ENCODE peak calls at places on chromosomes 16 and 17, in six cellular contexts. P is K562, U is stomach, X is A549, M is H1, T is sigmoid colon. K is an unnamed sample.
A peak's percentile ranks its signal among the peaks of the same experiment; 100 is the strongest.

GRCh38 chr16:73053379-73054130 is 5.6 kb upstream of the ZFHX3 start:
- DNase-seq in P (no peak), U (no peak), X (peak; percentile 94), M (no peak), T (peak; percentile 70), K (no peak)

GRCh38 chr17:51371732-51372151 is 111.4 kb downstream of the UTP18 start:
- DNase-seq in P (peak; percentile 65), U (no peak), X (peak; percentile 86), M (peak; percentile 58), T (no peak), K (no peak)

GRCh38 chr17:80780381-80781187 is 211.1 kb upstream of the CHMP6 start:
- DNase-seq in P (no peak), U (no peak), X (no peak), M (no peak), T (peak; percentile 64), K (no peak)

GRCh38 chr17:30524847-30525246 is 47.6 kb downstream of the GOSR1 start:
- DNase-seq in P (no peak), U (no peak), X (no peak), M (no peak), T (no peak), K (no peak)

GRCh38 chr16:69930117-69930776 is 20.9 kb upstream of the CLEC18A start:
- DNase-seq in P (peak; percentile 78), U (peak; percentile 45), X (peak; percentile 59), M (peak; percentile 74), T (no peak), K (peak; percentile 70)

GRCh38 chr17:29194669-29195068 is 14.5 kb upstream of the MYO18A start:
- DNase-seq in P (no peak), U (no peak), X (no peak), M (no peak), T (no peak), K (no peak)

GRCh38 chr17:44069974-44070454 is 521 bp upstream of the G6PC3 start:
- DNase-seq in P (no peak), U (no peak), X (peak; percentile 67), M (no peak), T (no peak), K (no peak)

GRCh38 chr16:30875881-30876791 is 17.7 kb downstream of the BCL7C start:
- DNase-seq in P (peak; percentile 79), U (no peak), X (no peak), M (no peak), T (no peak), K (no peak)

GRCh38 chr16:50308237-50308965 is 42.0 kb downstream of the ADCY7 start:
- DNase-seq in P (no peak), U (peak; percentile 22), X (no peak), M (peak; percentile 42), T (peak; percentile 63), K (no peak)

GRCh38 chr17:50249887-50250286 is 24.4 kb upstream of the TMEM92 start:
- DNase-seq in P (no peak), U (no peak), X (no peak), M (no peak), T (no peak), K (no peak)

GRCh38 chr16:12158428-12158827 is 181.9 kb downstream of the SNX29 start:
- DNase-seq in P (no peak), U (no peak), X (no peak), M (no peak), T (no peak), K (no peak)

GRCh38 chr17:29145289-29146058 is 34.7 kb downstream of the MYO18A start:
- DNase-seq in P (peak; percentile 87), U (peak; percentile 69), X (peak; percentile 86), M (no peak), T (peak; percentile 87), K (peak; percentile 59)

GRCh38 chr17:5122586-5123342 is 6.9 kb downstream of the USP6 start:
- DNase-seq in P (no peak), U (peak; percentile 24), X (no peak), M (peak; percentile 75), T (peak; percentile 68), K (peak; percentile 19)

GRCh38 chr16:8849411-8850011 is 19.3 kb downstream of the CARHSP1 start:
- DNase-seq in P (no peak), U (no peak), X (no peak), M (no peak), T (no peak), K (no peak)

GRCh38 chr17:82058855-82059249 is 6.8 kb downstream of the DUS1L start:
- DNase-seq in P (no peak), U (no peak), X (no peak), M (no peak), T (no peak), K (no peak)

GRCh38 chr17:71681427-71682173 is 439.2 kb upstream of the SOX9 start:
- DNase-seq in P (no peak), U (no peak), X (no peak), M (no peak), T (no peak), K (no peak)

GRCh38 chr16:12061336-12062055 is 85.0 kb downstream of the SNX29 start:
- DNase-seq in P (no peak), U (no peak), X (no peak), M (no peak), T (no peak), K (no peak)

GRCh38 chr16:30084816-30085159 is 6.9 kb downstream of the TBX6 start:
- DNase-seq in P (no peak), U (no peak), X (no peak), M (no peak), T (peak; percentile 79), K (no peak)

GRCh38 chr16:62954144-62955032 is 918.1 kb upstream of the CDH8 start:
- DNase-seq in P (no peak), U (no peak), X (no peak), M (no peak), T (no peak), K (no peak)

GRCh38 chr16:31344712-31345111 is 10.3 kb upstream of the ITGAX start:
- DNase-seq in P (no peak), U (no peak), X (no peak), M (no peak), T (no peak), K (no peak)

GRCh38 chr16:27639588-27640276 is 89.8 kb downstream of the KATNIP start:
- DNase-seq in P (peak; percentile 71), U (no peak), X (peak; percentile 53), M (peak; percentile 55), T (no peak), K (no peak)

GRCh38 chr16:54628796-54629625 is 301.7 kb upstream of the IRX5 start:
- DNase-seq in P (no peak), U (peak; percentile 89), X (no peak), M (no peak), T (no peak), K (no peak)

GRCh38 chr17:81519284-81520020 is 6.9 kb upstream of the ACTG1 start:
- DNase-seq in P (peak; percentile 84), U (peak; percentile 81), X (peak; percentile 66), M (peak; percentile 69), T (no peak), K (peak; percentile 49)

GRCh38 chr17:38910325-38910724 is 15.1 kb upstream of the LASP1NB start:
- DNase-seq in P (no peak), U (no peak), X (no peak), M (no peak), T (peak; percentile 17), K (peak; percentile 9)

GRCh38 chr16:53094013-53094630 is 39.3 kb downstream of the CHD9 start:
- DNase-seq in P (peak; percentile 78), U (peak; percentile 82), X (peak; percentile 74), M (no peak), T (peak; percentile 82), K (no peak)

DNA sequence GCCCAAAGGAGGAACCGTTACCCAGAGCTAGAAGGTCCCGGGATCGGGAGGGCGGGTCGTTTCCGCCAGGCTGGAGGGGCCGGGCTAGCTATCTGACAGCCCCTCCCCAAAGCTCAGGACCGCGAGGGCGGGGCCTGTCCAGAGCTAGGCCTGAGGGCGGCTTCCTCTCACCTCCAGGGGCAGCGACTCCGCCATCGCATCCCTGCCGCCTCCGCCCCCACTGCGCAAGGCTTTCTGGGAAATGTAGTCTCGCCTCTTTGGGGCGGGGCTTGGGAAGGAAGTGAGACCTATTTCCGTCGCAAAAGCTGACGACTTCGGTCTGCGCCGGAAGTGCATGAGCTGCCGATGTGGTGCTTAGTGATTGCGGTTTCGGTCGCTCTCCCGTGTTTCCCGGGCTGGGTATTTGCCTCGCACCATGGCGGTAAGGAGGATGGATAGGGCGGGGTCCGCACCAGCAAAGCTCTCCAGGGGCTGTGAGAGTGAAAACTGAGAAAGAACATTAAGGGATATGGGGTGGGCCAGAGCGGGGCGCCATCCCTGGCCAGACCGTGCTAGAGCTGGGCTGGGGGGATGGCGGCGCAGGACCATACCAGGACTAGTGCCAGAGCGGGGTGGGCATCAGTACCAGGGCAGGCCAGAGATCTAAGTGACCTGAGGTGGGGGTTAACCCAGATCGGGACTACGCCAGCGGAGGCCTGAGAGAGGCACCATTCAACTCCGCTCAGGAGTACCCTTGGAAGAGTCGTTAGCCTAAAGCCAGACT is at the start of gene TMEM208:
- DNase-seq in P (peak; percentile 99), U (peak; percentile 98), X (peak; percentile 98), M (peak; percentile 99), T (peak; percentile 99), K (peak; percentile 98)
- TF ChIP-seq EP300 in P (peak; percentile 19), U (no peak), X (no peak), M (no peak), T (no peak), K (peak; percentile 43)

GRCh38 chr16:85825326-85825725 is 25.8 kb downstream of the COX4I1 start:
- DNase-seq in P (no peak), U (no peak), X (no peak), M (no peak), T (no peak), K (no peak)
- TF ChIP-seq CTCF in P (no peak), U (no peak), X (no peak), M (peak; percentile 56), T (no peak), K (no peak)

GRCh38 chr16:77306050-77306616 is 106.9 kb downstream of the SYCE1L start:
- DNase-seq in P (no peak), U (no peak), X (no peak), M (no peak), T (no peak), K (no peak)
- TF ChIP-seq EP300 in P (no peak), U (no peak), X (no peak), M (no peak), T (no peak), K (no peak)

GRCh38 chr16:86818701-86819522 is 240.6 kb downstream of the FOXL1 start:
- DNase-seq in P (peak; percentile 25), U (no peak), X (no peak), M (no peak), T (no peak), K (no peak)

GRCh38 chr16:86823125-86823524 is 244.8 kb downstream of the FOXL1 start:
- DNase-seq in P (no peak), U (no peak), X (no peak), M (no peak), T (no peak), K (no peak)

GRCh38 chr16:86821933-86822332 is 243.6 kb downstream of the FOXL1 start:
- DNase-seq in P (no peak), U (no peak), X (no peak), M (no peak), T (no peak), K (no peak)

GRCh38 chr16:86816930-86817625 is 238.7 kb downstream of the FOXL1 start:
- DNase-seq in P (no peak), U (no peak), X (no peak), M (no peak), T (no peak), K (no peak)

DNA sequence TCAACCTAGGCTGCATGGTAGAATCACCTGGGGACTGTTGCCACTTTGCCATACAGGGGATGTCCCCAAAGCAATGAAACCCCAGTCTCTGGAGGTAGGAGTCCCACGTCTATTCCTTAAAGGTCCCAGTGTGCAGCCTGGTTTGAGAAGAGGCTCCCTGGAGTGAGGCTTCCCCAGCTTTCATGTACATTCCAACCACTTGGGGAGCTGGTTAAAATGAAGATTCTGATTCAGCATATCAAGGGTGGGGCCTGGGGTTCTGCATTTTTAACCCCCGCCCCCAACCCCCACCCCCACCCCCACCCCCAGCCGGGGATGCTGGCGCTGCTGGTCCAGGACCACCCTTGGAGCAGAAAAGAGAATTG is 241.2 kb downstream of the FOXL1 start:
- DNase-seq in P (no peak), U (no peak), X (no peak), M (no peak), T (no peak), K (no peak)
- TF ChIP-seq CTCF in P (no peak), U (no peak), X (no peak), M (peak; percentile 31), T (no peak), K (no peak)

K was measured in ovary.